ENCODE peak calls at places on chromosomes 13 and 19, in four cellular contexts. U is IMR-90, W is neuronal stem cell, J is H1. Y is an unnamed sample.

GRCh38 chr13:102555914-102556553 is 40.8 kb upstream of the TPP2 start:
- DNase-seq in U (peak), W (peak), J (no peak), Y (peak)

GRCh38 chr13:23771966-23772365 is 117.2 kb downstream of the MIPEP start:
- DNase-seq in J (no peak), W (no peak), U (no peak), Y (no peak)

GRCh38 chr13:40187836-40188591 is 478.4 kb downstream of the FOXO1 start:
- DNase-seq in J (no peak), U (no peak), W (no peak), Y (no peak)

GRCh38 chr19:44141191-44142013 is at the start of gene ZNF234:
- DNase-seq in W (peak), J (no peak), U (peak), Y (peak)

GRCh38 chr19:2722541-2723344 is 1.6 kb upstream of the DIRAS1 start:
- DNase-seq in J (no peak), U (peak), W (no peak), Y (no peak)

GRCh38 chr13:44810067-44810840 is 179.0 kb downstream of the NUFIP1 start:
- DNase-seq in W (no peak), J (no peak), U (no peak), Y (no peak)

GRCh38 chr13:59340151-59340550 is 823.6 kb downstream of the DIAPH3 start:
- DNase-seq in W (no peak), J (no peak), U (no peak), Y (no peak)

GRCh38 chr19:1837625-1838105 is 10.6 kb downstream of the REXO1 start:
- DNase-seq in W (no peak), J (no peak), U (no peak), Y (peak)

GRCh38 chr19:4229179-4229931 is at the start of gene EBI3:
- DNase-seq in U (peak), W (no peak), J (no peak), Y (peak)

GRCh38 chr19:21092107-21092506 is 10.1 kb downstream of the ZNF714 start:
- DNase-seq in J (no peak), U (peak), W (no peak), Y (no peak)

GRCh38 chr13:23959231-23959862 is 62.0 kb upstream of the C1QTNF9B start:
- DNase-seq in U (peak), J (no peak), W (no peak), Y (no peak)

GRCh38 chr19:41194157-41194552 is 1.1 kb downstream of the CYP2S1 start:
- DNase-seq in W (no peak), U (no peak), J (no peak), Y (no peak)

GRCh38 chr19:17041994-17042393 is 15.4 kb upstream of the CPAMD8 start:
- DNase-seq in U (peak), W (no peak), J (no peak), Y (no peak)

GRCh38 chr19:29623726-29624488 is 17.8 kb downstream of the POP4 start:
- DNase-seq in U (no peak), J (no peak), W (no peak), Y (no peak)

GRCh38 chr19:17281391-17282304 is at the start of gene ANKLE1:
- DNase-seq in J (no peak), U (no peak), W (no peak), Y (no peak)

GRCh38 chr19:13984875-13985741 is 21.0 kb downstream of the RFX1 start:
- DNase-seq in J (no peak), U (no peak), W (no peak), Y (no peak)

GRCh38 chr13:100563779-100564178 is 24.8 kb downstream of the GGACT start:
- DNase-seq in W (no peak), J (no peak), U (no peak), Y (no peak)

GRCh38 chr13:98447881-98448641 is 128.8 kb downstream of the STK24 start:
- DNase-seq in J (no peak), U (no peak), W (peak), Y (peak)

GRCh38 chr13:87444135-87444534 is 227.0 kb upstream of the SLITRK5 start:
- DNase-seq in U (no peak), J (no peak), W (no peak), Y (no peak)

GRCh38 chr19:2970201-2970838 is 7.0 kb upstream of the TLE6 start:
- DNase-seq in U (no peak), J (no peak), W (no peak), Y (no peak)

GRCh38 chr13:79485014-79485441 is 4.1 kb downstream of the NDFIP2 start:
- DNase-seq in J (no peak), W (no peak), U (peak), Y (peak)

GRCh38 chr19:14325134-14325533 is 56.1 kb upstream of the ADGRE5 start:
- DNase-seq in J (no peak), W (no peak), U (no peak), Y (no peak)

GRCh38 chr19:3137139-3137538 is 1.3 kb downstream of the GNA15 start:
- DNase-seq in W (no peak), J (no peak), U (no peak), Y (no peak)

GRCh38 chr13:24615911-24616472 is 64.2 kb upstream of the ATP12A start:
- DNase-seq in J (no peak), U (no peak), W (no peak), Y (no peak)

GRCh38 chr19:35216833-35217707 is 11.5 kb downstream of the FAM187B start:
- DNase-seq in U (no peak), J (no peak), W (no peak), Y (peak)

GRCh38 chr19:31676271-31677004 is 327.2 kb upstream of the TSHZ3 start:
- DNase-seq in J (peak), W (no peak), U (no peak), Y (peak)

GRCh38 chr19:31674503-31675186 is 325.4 kb upstream of the TSHZ3 start:
- DNase-seq in J (no peak), W (no peak), U (peak), Y (no peak)

GRCh38 chr19:31670931-31671330 is 321.7 kb upstream of the TSHZ3 start:
- DNase-seq in W (no peak), U (no peak), J (no peak), Y (no peak)

GRCh38 chr19:31678421-31678820 is 329.2 kb upstream of the TSHZ3 start:
- DNase-seq in J (no peak), W (no peak), U (no peak), Y (no peak)

GRCh38 chr19:31675187-31675913 is 326.1 kb upstream of the TSHZ3 start:
- DNase-seq in W (no peak), U (peak), J (no peak), Y (no peak)
- H2BK120ac ChIP-seq in W (no peak), U (peak), J (no peak), Y (no peak)

GRCh38 chr19:9818175-9818733 is 625 bp downstream of the FBXL12 start:
- DNase-seq in J (no peak), W (no peak), U (no peak), Y (no peak)
- H2BK120ac ChIP-seq in J (no peak), W (no peak), U (no peak), Y (no peak)

GRCh38 chr13:72726721-72727416 is 560 bp downstream of the MZT1 start:
- DNase-seq in J (no peak), U (no peak), W (peak), Y (peak)
- H2BK120ac ChIP-seq in J (no peak), U (no peak), W (no peak), Y (no peak)

GRCh38 chr19:49165865-49166301 is 8.3 kb downstream of the TRPM4 start:
- DNase-seq in U (no peak), J (no peak), W (no peak), Y (no peak)
- H2BK120ac ChIP-seq in U (no peak), J (no peak), W (no peak), Y (no peak)

GRCh38 chr13:104740616-104741222 is 1674.5 kb upstream of the SLC10A2 start:
- DNase-seq in U (no peak), J (no peak), W (no peak), Y (no peak)

GRCh38 chr13:104737713-104738112 is 1671.5 kb upstream of the SLC10A2 start:
- DNase-seq in W (no peak), J (no peak), U (no peak), Y (no peak)
- H2BK120ac ChIP-seq in W (no peak), J (no peak), U (no peak), Y (no peak)

GRCh38 chr19:8526345-8527062 is 12.5 kb upstream of the ZNF414 start:
- DNase-seq in U (peak), J (peak), W (peak), Y (peak)
- H2BK120ac ChIP-seq in U (peak), J (no peak), W (no peak), Y (no peak)

GRCh38 chr19:33906578-33907335 is 110.1 kb downstream of the KCTD15 start:
- DNase-seq in W (peak), U (peak), J (no peak), Y (peak)
- H2BK120ac ChIP-seq in W (peak), U (no peak), J (peak), Y (no peak)

GRCh38 chr13:50080158-50080855 is 65.1 kb downstream of the KCNRG start:
- DNase-seq in U (peak), J (no peak), W (peak), Y (peak)

GRCh38 chr13:50081899-50082425 is 66.7 kb downstream of the KCNRG start:
- DNase-seq in J (peak), U (peak), W (peak), Y (peak)

GRCh38 chr13:50082426-50083283 is 67.4 kb downstream of the KCNRG start:
- DNase-seq in W (peak), U (peak), J (no peak), Y (peak)

GRCh38 chr13:50080856-50081105 is 65.5 kb downstream of the KCNRG start:
- DNase-seq in W (peak), U (peak), J (no peak), Y (no peak)

DNA sequence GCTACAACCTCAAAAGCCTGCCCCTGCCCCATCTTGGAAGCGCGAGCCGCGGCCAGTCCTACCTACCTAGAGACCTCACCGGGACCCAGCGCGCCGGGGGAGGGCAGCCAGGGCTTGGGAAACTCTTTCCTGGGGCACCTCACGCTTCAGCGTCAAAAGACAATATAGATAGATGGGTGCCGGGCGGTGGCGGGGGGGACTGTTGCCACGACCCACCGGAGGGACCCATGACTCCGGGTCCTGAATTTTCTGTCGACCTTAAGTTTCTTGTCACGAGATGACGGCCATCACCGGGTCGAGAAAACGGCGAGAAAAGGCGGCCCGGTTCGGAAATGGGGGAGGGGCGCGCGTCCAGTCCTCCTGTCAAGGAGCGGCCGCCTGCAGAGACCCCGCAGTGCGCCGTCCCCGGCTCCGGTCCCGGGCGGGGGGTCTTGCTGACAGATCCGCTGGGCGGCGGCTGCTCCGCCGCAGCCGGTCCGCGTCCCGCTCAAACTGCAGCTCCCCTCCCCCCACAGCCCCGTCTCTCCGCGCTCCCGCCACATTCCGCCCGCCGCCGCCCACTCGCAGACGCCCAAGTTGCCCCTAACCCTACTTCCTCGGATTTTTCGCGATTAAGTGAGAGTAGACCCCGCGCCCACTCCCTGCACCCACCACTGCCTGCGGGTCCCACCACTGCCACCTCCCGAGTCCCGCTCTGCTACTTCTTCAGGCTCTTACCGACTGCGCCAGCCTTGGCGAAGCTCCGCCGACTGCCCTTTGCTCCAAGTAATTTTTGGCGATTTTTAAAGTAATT is 66.1 kb downstream of the KCNRG start:
- DNase-seq in W (no peak), U (no peak), J (no peak), Y (peak)
- H2BK120ac ChIP-seq in W (peak), U (peak), J (no peak), Y (peak)

GRCh38 chr19:48333467-48334384 is 8.4 kb downstream of the EMP3 start:
- DNase-seq in J (no peak), U (peak), W (peak), Y (peak)
- H2BK120ac ChIP-seq in J (no peak), U (no peak), W (no peak), Y (no peak)

Y was measured in mesendoderm.